ENCODE peak calls at places on chromosomes 16 and 17, in six cellular contexts. Y is HCT116, U is Panc1, Z is GM12878, F is upper lobe of left lung, O is HepG2. A is an unnamed sample.

GRCh38 chr16:23952128-23953041 is 116.6 kb downstream of the PRKCB start:
- ATAC-seq in Y (no peak), U (peak; percentile 38), Z (no peak), F (peak; percentile 61), O (no peak), A (no peak)

GRCh38 chr17:5500247-5500803 is 14.0 kb downstream of the MIS12 start:
- ATAC-seq in Y (no peak), U (no peak), Z (no peak), F (peak; percentile 32), O (no peak), A (peak; percentile 23)

GRCh38 chr16:49503242-49504022 is 129.8 kb downstream of the C16orf78 start:
- ATAC-seq in Y (no peak), U (no peak), Z (peak; percentile 85), F (no peak), O (peak; percentile 60), A (no peak)

GRCh38 chr17:37147301-37147812 is 198.6 kb downstream of the AATF start:
- ATAC-seq in Y (no peak), U (no peak), Z (peak; percentile 97), F (no peak), O (peak; percentile 97), A (no peak)

GRCh38 chr17:21419299-21420239 is 43.4 kb downstream of the KCNJ12 start:
- ATAC-seq in Y (no peak), U (no peak), Z (peak; percentile 46), F (no peak), O (no peak), A (no peak)

GRCh38 chr17:22145605-22146178 is 453.4 kb downstream of the KCNJ18 start:
- ATAC-seq in Y (no peak), U (no peak), Z (no peak), F (no peak), O (no peak), A (no peak)

GRCh38 chr17:21462259-21462658 is 86.1 kb downstream of the KCNJ12 start:
- ATAC-seq in Y (no peak), U (no peak), Z (no peak), F (no peak), O (no peak), A (no peak)

GRCh38 chr17:68909066-68909465 is 46.1 kb downstream of the ABCA8 start:
- ATAC-seq in Y (peak; percentile 68), U (no peak), Z (peak; percentile 81), F (peak; percentile 89), O (no peak), A (peak; percentile 83)

GRCh38 chr17:57091186-57091618 is 6.2 kb downstream of the AKAP1 start:
- ATAC-seq in Y (no peak), U (no peak), Z (no peak), F (peak; percentile 27), O (no peak), A (peak; percentile 57)

GRCh38 chr16:2260250-2260649 is 7.7 kb downstream of the RNPS1 start:
- ATAC-seq in Y (no peak), U (no peak), Z (no peak), F (no peak), O (no peak), A (no peak)

GRCh38 chr17:49361129-49361901 is 735 bp downstream of the ZNF652 start:
- ATAC-seq in Y (peak; percentile 35), U (peak; percentile 43), Z (peak; percentile 64), F (peak; percentile 28), O (peak; percentile 42), A (peak; percentile 7)

GRCh38 chr17:49362723-49363117 is 670 bp upstream of the ZNF652 start:
- ATAC-seq in Y (no peak), U (no peak), Z (peak; percentile 9), F (no peak), O (peak; percentile 12), A (no peak)

GRCh38 chr17:49361902-49362722 is at the start of gene ZNF652:
- ATAC-seq in Y (peak; percentile 86), U (peak; percentile 91), Z (peak; percentile 69), F (peak; percentile 96), O (peak; percentile 80), A (peak; percentile 91)

GRCh38 chr17:49359990-49360795 is 1.9 kb downstream of the ZNF652 start:
- ATAC-seq in Y (no peak), U (no peak), Z (no peak), F (no peak), O (no peak), A (no peak)

GRCh38 chr17:49360796-49361128 is 1.3 kb downstream of the ZNF652 start:
- ATAC-seq in Y (peak; percentile 4), U (no peak), Z (peak; percentile 49), F (peak; percentile 14), O (peak; percentile 55), A (no peak)
- H3K4me1 ChIP-seq in Y (peaks cover 22% of the 10 kb centered on the region), U (peaks cover 32% of the 10 kb centered on the region), Z (peaks cover 20% of the 10 kb centered on the region), F (peaks cover 37% of the 10 kb centered on the region), O (peaks cover 43% of the 10 kb centered on the region), A (peaks cover 64% of the 10 kb centered on the region)

DNA sequence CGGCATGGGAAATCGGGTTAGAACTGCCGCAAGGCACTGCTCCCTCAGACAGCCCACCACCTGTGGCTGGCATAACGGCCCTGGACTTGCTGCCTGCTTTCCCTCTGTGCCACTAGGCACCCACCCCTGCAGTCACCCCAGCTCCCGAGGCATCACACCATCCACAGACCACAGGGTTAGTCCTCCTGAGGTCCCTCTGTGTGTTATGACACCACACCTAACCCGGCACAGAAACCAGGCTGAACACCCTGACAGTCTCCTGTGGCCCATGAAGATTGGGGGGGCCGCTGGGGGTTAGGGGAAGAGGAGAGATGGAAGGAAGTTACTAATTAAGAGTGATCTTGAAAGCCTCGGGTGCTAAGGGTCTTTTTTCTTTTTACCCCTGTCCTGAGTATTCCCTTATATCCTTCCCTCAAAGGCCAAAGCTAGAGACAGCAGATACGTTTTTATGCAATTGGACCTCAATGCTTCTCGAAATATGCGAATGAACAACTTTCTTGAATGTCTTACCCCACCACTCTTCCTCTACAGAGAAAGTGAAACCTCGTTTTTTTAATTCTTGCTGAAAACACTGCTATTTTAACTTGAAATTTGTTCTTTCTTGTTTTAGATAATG is 7.0 kb downstream of the CYTH1 start:
- ATAC-seq in Y (no peak), U (peak; percentile 79), Z (peak; percentile 69), F (peak; percentile 35), O (peak; percentile 42), A (no peak)
- TF ChIP-seq POLR2AphosphoS5 in Y (no peak), U (no peak), Z (peak; percentile 93), F (no peak), O (no peak), A (no peak)

GRCh38 chr17:7442142-7442541 is 2.7 kb upstream of the CHRNB1 start:
- ATAC-seq in Y (no peak), U (no peak), Z (no peak), F (no peak), O (no peak), A (no peak)
- H3K4me1 ChIP-seq in Y (peaks cover 33% of the 10 kb centered on the region), U (peaks cover 18% of the 10 kb centered on the region), Z (peaks cover 27% of the 10 kb centered on the region), F (peaks cover 57% of the 10 kb centered on the region), O (peaks cover 57% of the 10 kb centered on the region), A (peaks cover 5% of the 10 kb centered on the region)

GRCh38 chr17:7562208-7562605 is 488 bp downstream of the SENP3 start:
- ATAC-seq in Y (peak; percentile 17), U (peak; percentile 6), Z (peak; percentile 2), F (no peak), O (no peak), A (no peak)

GRCh38 chr17:7560172-7561027 is 1.3 kb upstream of the SENP3 start:
- ATAC-seq in Y (peak; percentile 65), U (peak; percentile 74), Z (peak; percentile 73), F (peak; percentile 60), O (peak; percentile 74), A (no peak)

GRCh38 chr17:7561589-7562207 is at the start of gene SENP3:
- ATAC-seq in Y (peak; percentile 84), U (peak; percentile 87), Z (peak; percentile 82), F (peak; percentile 91), O (peak; percentile 74), A (peak; percentile 82)

GRCh38 chr17:7559307-7560171 is 989 bp downstream of the TNFSF13 start:
- ATAC-seq in Y (no peak), U (no peak), Z (no peak), F (no peak), O (no peak), A (no peak)

GRCh38 chr17:7561028-7561575 is 617 bp upstream of the SENP3 start:
- ATAC-seq in Y (peak; percentile 76), U (peak; percentile 76), Z (peak; percentile 84), F (peak; percentile 89), O (peak; percentile 77), A (peak; percentile 74)
- TF ChIP-seq POLR2AphosphoS5 in Y (peak; percentile 45), U (no peak), Z (no peak), F (no peak), O (no peak), A (peak; percentile 60)